ENCODE peak calls at places on chromosomes 5 and 9, in five cellular contexts. F, S, X, Q and U are unnamed samples. For H3K9me3, the result is how much of the 10 kb centered on the place peaks cover.

GRCh38 chr5:74866653-74867162 is 521 bp upstream of the FAM169A start:
- DNase-seq in Q (no peak), F (no peak), S (no peak), X (no peak), U (no peak)

GRCh38 chr9:113933188-113933587 is 57.1 kb downstream of the ZNF618 start:
- DNase-seq in S (no peak), Q (no peak), F (no peak), X (no peak), U (no peak)

GRCh38 chr5:181114844-181115778 is 15.9 kb downstream of the OR2V1 start:
- DNase-seq in S (no peak), Q (peak), F (no peak), X (no peak), U (no peak)

GRCh38 chr9:132878695-132879064 is at the start of gene SPACA9:
- DNase-seq in Q (peak), S (peak), F (no peak), X (no peak), U (no peak)

GRCh38 chr9:37999501-38000189 is 69.4 kb downstream of the SHB start:
- DNase-seq in S (no peak), X (no peak), Q (no peak), F (no peak), U (no peak)

GRCh38 chr5:172479034-172479783 is 24.9 kb upstream of the SH3PXD2B start:
- DNase-seq in X (peak), F (no peak), Q (peak), S (peak), U (peak)

GRCh38 chr9:13141629-13142028 is 137.9 kb downstream of the MPDZ start:
- DNase-seq in Q (peak), S (no peak), X (no peak), F (no peak), U (no peak)

GRCh38 chr9:18748106-18748719 is 274.3 kb downstream of the ADAMTSL1 start:
- DNase-seq in Q (peak), F (no peak), S (no peak), X (no peak), U (no peak)

GRCh38 chr9:77915744-77916143 is 115.9 kb downstream of the GNAQ start:
- DNase-seq in Q (no peak), X (no peak), S (no peak), F (no peak), U (no peak)

GRCh38 chr9:128503870-128504269 is 649 bp upstream of the GLE1 start:
- DNase-seq in Q (peak), S (no peak), F (no peak), X (no peak), U (no peak)

GRCh38 chr5:133559960-133560359 is 52.4 kb downstream of the FSTL4 start:
- DNase-seq in X (no peak), F (no peak), Q (no peak), S (no peak), U (no peak)

GRCh38 chr9:8733096-8733954 is 933.7 kb upstream of the DMAC1 start:
- DNase-seq in F (no peak), Q (peak), S (no peak), X (no peak), U (no peak)

GRCh38 chr5:56457887-56458451 is 224.8 kb upstream of the ANKRD55 start:
- DNase-seq in S (no peak), F (no peak), X (no peak), Q (peak), U (no peak)

GRCh38 chr9:33868430-33869000 is 51.6 kb downstream of the UBE2R2 start:
- DNase-seq in S (no peak), X (no peak), F (no peak), Q (peak), U (no peak)

GRCh38 chr9:14961372-14962068 is 51.3 kb upstream of the FREM1 start:
- DNase-seq in S (no peak), Q (no peak), X (no peak), F (no peak), U (no peak)

GRCh38 chr9:125977223-125977622 is 230.1 kb downstream of the PBX3 start:
- DNase-seq in Q (no peak), X (no peak), F (no peak), S (no peak), U (no peak)

GRCh38 chr5:175383350-175383749 is 60.6 kb downstream of the DRD1 start:
- DNase-seq in F (no peak), S (no peak), Q (no peak), X (no peak), U (no peak)

GRCh38 chr5:139919308-139919707 is 123.7 kb downstream of the PSD2 start:
- DNase-seq in X (no peak), Q (no peak), S (no peak), F (no peak), U (no peak)

GRCh38 chr5:175567954-175568353 is 89.6 kb downstream of the SFXN1 start:
- DNase-seq in S (no peak), F (no peak), X (no peak), Q (no peak), U (no peak)

GRCh38 chr9:112711050-112711689 is 6.7 kb downstream of the INIP start:
- DNase-seq in S (no peak), X (no peak), Q (peak), F (no peak), U (no peak)

GRCh38 chr5:16364906-16365305 is 100.7 kb downstream of the ZNF622 start:
- DNase-seq in F (no peak), X (no peak), Q (no peak), S (no peak), U (no peak)

GRCh38 chr9:38008168-38009034 is 60.6 kb downstream of the SHB start:
- DNase-seq in F (no peak), X (peak), Q (peak), S (no peak), U (no peak)

GRCh38 chr5:14861123-14861757 is 10.3 kb downstream of the ANKH start:
- DNase-seq in S (no peak), X (no peak), Q (no peak), F (no peak), U (no peak)

GRCh38 chr5:149780043-149780737 is 50.1 kb downstream of the PPARGC1B start:
- DNase-seq in X (no peak), S (peak), Q (no peak), F (no peak), U (no peak)

GRCh38 chr5:170606939-170607338 is 103.1 kb downstream of the KCNIP1 start:
- DNase-seq in F (no peak), Q (no peak), X (no peak), S (no peak), U (no peak)

GRCh38 chr5:65034782-65035181 is 266.1 kb downstream of the CWC27 start:
- DNase-seq in Q (no peak), X (no peak), S (no peak), F (no peak), U (no peak)

GRCh38 chr5:125412051-125412560 is 665.7 kb upstream of the ZNF608 start:
- DNase-seq in Q (peak), S (no peak), F (no peak), X (no peak), U (no peak)

GRCh38 chr5:619444-619843 is 7.3 kb downstream of the CEP72 start:
- DNase-seq in Q (no peak), F (no peak), X (no peak), S (no peak), U (no peak)

GRCh38 chr9:90308746-90309145 is 333.9 kb downstream of the DIRAS2 start:
- DNase-seq in Q (no peak), F (no peak), X (no peak), S (no peak), U (no peak)

GRCh38 chr9:111759762-111760639 is 34.7 kb downstream of the SHOC1 start:
- DNase-seq in Q (peak), F (peak), X (peak), S (no peak), U (no peak)

GRCh38 chr5:39176740-39177628 is 42.4 kb downstream of the FYB1 start:
- DNase-seq in Q (no peak), F (no peak), S (no peak), X (no peak), U (peak)

GRCh38 chr5:173735691-173736090 is 119.2 kb upstream of the BOD1 start:
- DNase-seq in X (no peak), F (no peak), Q (no peak), S (no peak), U (no peak)

GRCh38 chr5:149130121-149130931 is 11.0 kb upstream of the ABLIM3 start:
- DNase-seq in S (no peak), Q (peak), X (no peak), F (no peak), U (no peak)

GRCh38 chr5:59152701-59153245 is 569.9 kb downstream of the RAB3C start:
- DNase-seq in S (no peak), Q (no peak), F (no peak), X (no peak), U (no peak)

GRCh38 chr5:79956173-79956670 is 34.8 kb downstream of the MTX3 start:
- DNase-seq in F (no peak), S (no peak), X (no peak), Q (peak), U (no peak)

GRCh38 chr5:152632380-152632779 is 227.3 kb upstream of the NMUR2 start:
- DNase-seq in Q (no peak), S (no peak), X (no peak), F (no peak), U (no peak)

GRCh38 chr5:133746834-133747233 is 134.5 kb upstream of the FSTL4 start:
- DNase-seq in Q (no peak), F (no peak), X (no peak), S (no peak), U (no peak)

GRCh38 chr5:173547579-173547978 is 68.9 kb downstream of the BOD1 start:
- DNase-seq in F (no peak), Q (peak), S (no peak), X (no peak), U (no peak)

DNA sequence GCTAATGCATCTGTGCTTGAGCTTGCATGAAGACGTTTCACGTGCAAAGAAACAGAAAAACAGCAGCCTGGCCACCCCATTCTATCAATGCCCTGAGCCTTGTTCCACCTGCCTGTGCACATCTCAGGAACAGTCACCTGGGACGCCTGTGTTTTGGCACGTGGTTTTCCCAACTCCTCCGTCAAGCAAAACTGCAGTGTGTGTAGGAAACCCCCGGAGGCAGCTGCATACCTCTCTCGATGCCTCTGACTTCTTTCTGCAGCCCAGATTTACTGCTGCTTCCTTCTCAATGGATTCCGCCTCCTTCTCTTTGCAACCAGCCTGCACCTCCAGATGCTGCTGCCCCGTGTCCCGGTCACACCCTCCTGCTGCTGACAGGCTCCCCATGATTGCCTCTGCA is 395.7 kb upstream of the IRX1 start:
- DNase-seq in S (no peak), F (no peak), Q (no peak), X (no peak), U (no peak)
- H3K9me3 ChIP-seq in S (under half), F (under half), Q (under half), X (under half), U (under half)

GRCh38 chr9:120914410-120914809 is 12.2 kb downstream of the TRAF1 start:
- DNase-seq in X (no peak), S (no peak), Q (no peak), F (no peak), U (no peak)

GRCh38 chr9:120914953-120915352 is 11.6 kb downstream of the TRAF1 start:
- DNase-seq in X (no peak), F (no peak), S (no peak), Q (no peak), U (no peak)

GRCh38 chr9:120912958-120913672 is 13.5 kb downstream of the TRAF1 start:
- DNase-seq in X (no peak), Q (no peak), F (no peak), S (no peak), U (no peak)

GRCh38 chr9:120915854-120916495 is 10.6 kb downstream of the TRAF1 start:
- DNase-seq in S (no peak), X (no peak), F (no peak), Q (no peak), U (no peak)

GRCh38 chr9:120913673-120914266 is 12.8 kb downstream of the TRAF1 start:
- DNase-seq in F (no peak), Q (no peak), S (no peak), X (no peak), U (no peak)
- H3K9me3 ChIP-seq in F (under half), Q (under half), S (under half), X (under half), U (under half)

GRCh38 chr5:159385529-159385928 is 55.2 kb upstream of the IL12B start:
- DNase-seq in F (no peak), X (no peak), S (no peak), Q (no peak), U (no peak)
- H3K9me3 ChIP-seq in F (under half), X (under half), S (under half), Q (under half), U (under half)

GRCh38 chr5:96664669-96665068 is 2.5 kb downstream of the CAST start:
- DNase-seq in F (no peak), S (no peak), Q (no peak), X (no peak), U (no peak)
- H3K9me3 ChIP-seq in F (under half), S (under half), Q (under half), X (under half), U (under half)

GRCh38 chr9:123361731-123362560 is 5.9 kb downstream of the CRB2 start:
- DNase-seq in Q (no peak), X (no peak), F (no peak), S (no peak), U (no peak)
- H3K9me3 ChIP-seq in Q (under half), X (under half), F (under half), S (under half), U (under half)

GRCh38 chr5:115872447-115872846 is 30.7 kb downstream of the AP3S1 start:
- DNase-seq in F (no peak), S (no peak), Q (no peak), X (no peak), U (no peak)

GRCh38 chr5:115873392-115873791 is 31.7 kb downstream of the AP3S1 start:
- DNase-seq in X (no peak), F (no peak), Q (peak), S (no peak), U (no peak)

GRCh38 chr5:115875447-115875846 is 33.7 kb downstream of the AP3S1 start:
- DNase-seq in Q (no peak), F (no peak), X (no peak), S (no peak), U (no peak)
- H3K9me3 ChIP-seq in Q (under half), F (under half), X (under half), S (under half), U (under half)

DNA sequence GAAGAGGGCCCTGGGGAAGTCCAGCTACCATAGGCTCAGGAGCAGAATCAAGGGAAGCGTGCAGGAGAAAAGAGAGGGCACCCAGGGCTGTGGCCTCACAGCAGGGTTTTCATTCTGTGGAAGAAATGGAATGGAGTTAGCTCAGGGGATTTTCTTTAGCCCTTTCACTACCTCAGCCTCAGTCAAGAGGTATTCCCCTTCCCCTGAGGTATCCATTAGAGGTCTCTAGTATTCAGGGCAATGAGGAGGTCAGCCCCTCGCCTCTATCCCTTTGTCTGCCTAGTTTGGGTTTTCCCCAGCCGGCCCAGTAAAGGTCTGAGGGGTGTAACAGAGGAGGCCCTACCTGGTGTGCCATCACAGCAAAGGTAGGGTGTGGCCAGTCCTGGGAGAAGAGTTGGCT is 21.5 kb downstream of the GFRA3 start:
- DNase-seq in S (no peak), Q (no peak), F (no peak), X (no peak), U (no peak)
- H3K9me3 ChIP-seq in S (under half), Q (under half), F (under half), X (under half), U (under half)

GRCh38 chr5:4212071-4212739 is 616.6 kb downstream of the IRX1 start:
- DNase-seq in Q (no peak), X (no peak), F (no peak), S (no peak), U (no peak)

GRCh38 chr5:4215143-4215542 is 619.5 kb downstream of the IRX1 start:
- DNase-seq in S (no peak), F (no peak), X (no peak), Q (no peak), U (no peak)

GRCh38 chr5:4212981-4213819 is 617.6 kb downstream of the IRX1 start:
- DNase-seq in X (no peak), S (no peak), Q (no peak), F (no peak), U (no peak)

GRCh38 chr5:4220016-4220415 is 624.4 kb downstream of the IRX1 start:
- DNase-seq in F (no peak), X (no peak), S (no peak), Q (no peak), U (no peak)

DNA sequence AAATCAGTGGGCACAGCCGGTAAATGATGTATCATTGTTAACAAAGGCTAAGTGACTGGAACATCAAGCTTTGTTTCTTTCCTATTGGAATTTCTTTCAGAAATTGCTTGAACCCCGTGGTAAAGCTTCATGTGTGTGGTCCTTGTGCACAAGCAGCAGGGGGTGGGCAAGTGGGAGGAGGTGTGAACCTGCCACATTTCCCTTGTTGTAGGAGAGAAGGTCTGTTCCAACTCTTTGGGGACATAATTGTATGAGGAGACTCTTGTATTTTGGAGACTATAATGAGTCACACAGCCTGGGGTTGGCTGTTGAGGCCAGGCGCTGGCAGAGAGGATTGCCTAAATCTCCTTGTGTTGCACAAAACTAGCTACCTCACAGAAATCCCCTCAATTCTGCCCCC is 620.5 kb downstream of the IRX1 start:
- DNase-seq in S (no peak), X (no peak), F (no peak), Q (no peak), U (no peak)
- H3K9me3 ChIP-seq in S (under half), X (under half), F (under half), Q (under half), U (under half)

GRCh38 chr9:65432051-65432450 is 147.0 kb upstream of the FOXD4L5 start:
- DNase-seq in F (no peak), Q (no peak), S (no peak), X (no peak), U (no peak)
- H3K9me3 ChIP-seq in F (under half), Q (under half), S (under half), X (under half), U (under half)

DNA sequence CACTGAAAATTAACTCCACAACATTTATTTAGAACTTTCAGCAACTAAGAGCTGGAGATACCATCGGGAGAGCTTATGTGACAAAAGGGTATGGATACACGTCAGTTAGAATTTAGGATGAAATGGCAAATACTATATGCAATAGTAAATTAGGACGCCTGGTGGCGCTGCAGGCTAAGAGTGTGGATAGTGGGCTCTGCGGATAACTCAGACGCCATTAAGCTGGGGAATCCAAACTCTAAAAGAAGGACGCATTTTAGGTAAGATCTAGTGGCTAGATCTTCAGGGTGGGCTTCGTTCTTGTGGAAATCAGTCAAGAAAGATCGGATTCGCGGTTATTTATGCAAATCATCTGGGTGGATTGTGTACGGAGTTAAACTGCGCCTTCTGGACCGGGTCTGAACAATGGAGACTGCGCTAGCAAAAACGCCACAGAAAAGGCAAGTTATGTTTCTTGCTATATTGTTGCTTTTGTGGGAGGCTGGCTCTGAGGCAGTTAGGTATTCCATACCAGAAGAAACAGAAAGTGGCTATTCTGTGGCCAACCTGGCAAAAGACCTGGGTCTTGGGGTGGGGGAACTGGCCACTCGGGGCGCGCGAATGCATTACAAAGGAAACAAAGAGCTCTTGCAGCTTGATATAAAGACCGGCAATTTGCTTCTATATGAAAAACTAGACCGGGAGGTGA is at the start of gene PCDHB5:
- DNase-seq in Q (peak), F (no peak), S (no peak), X (no peak), U (no peak)
- H3K9me3 ChIP-seq in Q (under half), F (under half), S (under half), X (under half), U (under half)